ENCODE peak calls at places on chromosomes 3 and 15, in five cellular contexts. W is CD8-positive, alpha-beta T cell; C is pancreas; N is body of pancreas; G is endodermal cell. Z is an unnamed sample.

GRCh38 chr15:74768771-74769342 is 13.0 kb upstream of the CSK start:
- DNase-seq in W (peak), C (no peak), N (peak), G (peak), Z (peak)

GRCh38 chr3:129016366-129016724 is 15.2 kb downstream of the EFCC1 start:
- DNase-seq in W (peak), C (no peak), N (peak), G (no peak), Z (no peak)

GRCh38 chr3:187368251-187368733 is at the start of gene RTP4:
- DNase-seq in W (peak), C (no peak), N (peak), G (no peak), Z (no peak)

GRCh38 chr3:49719214-49719884 is at the start of gene AMIGO3:
- DNase-seq in W (peak), C (peak), N (peak), G (peak), Z (peak)

GRCh38 chr3:3110299-3110630 is at the start of gene IL5RA:
- DNase-seq in W (peak), C (no peak), N (no peak), G (peak), Z (no peak)

GRCh38 chr3:128095222-128095703 is 28.3 kb downstream of the RUVBL1 start:
- DNase-seq in W (peak), C (peak), N (peak), G (peak), Z (peak)

GRCh38 chr15:32952901-32953889 is 235.4 kb downstream of the GREM1 start:
- DNase-seq in W (peak), C (no peak), N (no peak), G (peak), Z (no peak)

GRCh38 chr3:34106879-34107278 is 308.4 kb downstream of the PDCD6IP start:
- DNase-seq in W (no peak), C (no peak), N (no peak), G (peak), Z (peak)

GRCh38 chr3:163043074-163043473 is 1546.5 kb downstream of the OTOL1 start:
- DNase-seq in W (no peak), C (no peak), N (no peak), G (no peak), Z (no peak)

GRCh38 chr15:74451322-74451721 is 9.6 kb downstream of the UBL7 start:
- DNase-seq in W (no peak), C (no peak), N (no peak), G (no peak), Z (no peak)

GRCh38 chr3:7934362-7934761 is 567.3 kb upstream of the LMCD1 start:
- DNase-seq in W (no peak), C (no peak), N (no peak), G (no peak), Z (no peak)

GRCh38 chr3:137330246-137330645 is 372.5 kb downstream of the IL20RB start:
- DNase-seq in W (no peak), C (no peak), N (no peak), G (no peak), Z (no peak)

GRCh38 chr3:133494469-133494868 is 79.0 kb upstream of the CDV3 start:
- DNase-seq in W (no peak), C (no peak), N (peak), G (peak), Z (peak)

GRCh38 chr3:101513419-101513986 is 491 bp upstream of the SENP7 start:
- DNase-seq in W (no peak), C (no peak), N (no peak), G (no peak), Z (no peak)

GRCh38 chr15:31325432-31325975 is 1.1 kb upstream of the KLF13 start:
- DNase-seq in W (peak), C (peak), N (peak), G (peak), Z (peak)

GRCh38 chr3:143402602-143403001 is 283.0 kb downstream of the CHST2 start:
- DNase-seq in W (no peak), C (no peak), N (no peak), G (no peak), Z (no peak)

GRCh38 chr3:125375950-125376679 is 990 bp upstream of the ZNF148 start:
- DNase-seq in W (no peak), C (no peak), N (no peak), G (no peak), Z (no peak)

GRCh38 chr3:132879651-132880050 is 157.4 kb upstream of the NPHP3 start:
- DNase-seq in W (no peak), C (no peak), N (no peak), G (no peak), Z (no peak)

GRCh38 chr3:169146112-169146665 is 517.3 kb downstream of the MECOM start:
- DNase-seq in W (no peak), C (peak), N (peak), G (peak), Z (peak)

GRCh38 chr3:50183755-50184154 is 7.7 kb upstream of the GNAT1 start:
- DNase-seq in W (no peak), C (no peak), N (no peak), G (no peak), Z (no peak)

GRCh38 chr3:156233875-156234274 is 113.5 kb downstream of the KCNAB1 start:
- DNase-seq in W (no peak), C (no peak), N (no peak), G (peak), Z (no peak)

GRCh38 chr3:153927107-153927506 is 194.1 kb upstream of the ARHGEF26 start:
- DNase-seq in W (no peak), C (no peak), N (no peak), G (no peak), Z (no peak)

GRCh38 chr3:161333696-161334095 is 37.6 kb downstream of the SPTSSB start:
- DNase-seq in W (no peak), C (no peak), N (no peak), G (no peak), Z (no peak)

GRCh38 chr3:16482770-16483531 is 30.5 kb downstream of the RFTN1 start:
- DNase-seq in W (peak), C (no peak), N (no peak), G (peak), Z (no peak)

GRCh38 chr3:182829761-182830405 is 36.6 kb downstream of the ATP11B start:
- DNase-seq in W (no peak), C (no peak), N (no peak), G (no peak), Z (no peak)

GRCh38 chr15:80660114-80660513 is 35.0 kb upstream of the ABHD17C start:
- DNase-seq in W (no peak), C (no peak), N (peak), G (peak), Z (peak)

GRCh38 chr3:88879905-88880304 is 227.5 kb upstream of the EPHA3 start:
- DNase-seq in W (no peak), C (no peak), N (no peak), G (no peak), Z (no peak)

GRCh38 chr15:43346305-43346704 is 15.9 kb upstream of the LCMT2 start:
- DNase-seq in W (no peak), C (no peak), N (no peak), G (no peak), Z (no peak)

GRCh38 chr3:99468918-99469317 is 169.5 kb upstream of the COL8A1 start:
- DNase-seq in W (no peak), C (no peak), N (no peak), G (no peak), Z (no peak)

GRCh38 chr15:89367485-89368451 is 33.1 kb upstream of the POLG start:
- DNase-seq in W (no peak), C (no peak), N (no peak), G (peak), Z (no peak)

GRCh38 chr3:69248394-69248793 is 126.0 kb upstream of the LMOD3 start:
- DNase-seq in W (no peak), C (no peak), N (no peak), G (no peak), Z (no peak)

GRCh38 chr15:25863968-25864580 is 947 bp upstream of the ATP10A start:
- DNase-seq in W (no peak), C (no peak), N (no peak), G (no peak), Z (no peak)

GRCh38 chr3:197482001-197482400 is 73.8 kb downstream of the BDH1 start:
- DNase-seq in W (no peak), C (no peak), N (no peak), G (no peak), Z (no peak)

GRCh38 chr3:99999541-99999940 is 114.8 kb downstream of the FILIP1L start:
- DNase-seq in W (no peak), C (no peak), N (no peak), G (no peak), Z (no peak)

GRCh38 chr3:176776622-176777021 is 420.7 kb downstream of the TBL1XR1 start:
- DNase-seq in W (no peak), C (no peak), N (no peak), G (no peak), Z (no peak)

GRCh38 chr3:111194048-111194447 is 122.4 kb downstream of the NECTIN3 start:
- DNase-seq in W (no peak), C (no peak), N (no peak), G (no peak), Z (no peak)

GRCh38 chr15:61521961-61522360 is 292.9 kb upstream of the RORA start:
- DNase-seq in W (no peak), C (no peak), N (no peak), G (no peak), Z (no peak)

GRCh38 chr15:61517335-61517734 is 288.2 kb upstream of the RORA start:
- DNase-seq in W (no peak), C (no peak), N (no peak), G (no peak), Z (no peak)

GRCh38 chr15:61517776-61518175 is 288.7 kb upstream of the RORA start:
- DNase-seq in W (no peak), C (no peak), N (no peak), G (no peak), Z (no peak)

GRCh38 chr15:61519296-61519695 is 290.2 kb upstream of the RORA start:
- DNase-seq in W (no peak), C (no peak), N (no peak), G (no peak), Z (no peak)

DNA sequence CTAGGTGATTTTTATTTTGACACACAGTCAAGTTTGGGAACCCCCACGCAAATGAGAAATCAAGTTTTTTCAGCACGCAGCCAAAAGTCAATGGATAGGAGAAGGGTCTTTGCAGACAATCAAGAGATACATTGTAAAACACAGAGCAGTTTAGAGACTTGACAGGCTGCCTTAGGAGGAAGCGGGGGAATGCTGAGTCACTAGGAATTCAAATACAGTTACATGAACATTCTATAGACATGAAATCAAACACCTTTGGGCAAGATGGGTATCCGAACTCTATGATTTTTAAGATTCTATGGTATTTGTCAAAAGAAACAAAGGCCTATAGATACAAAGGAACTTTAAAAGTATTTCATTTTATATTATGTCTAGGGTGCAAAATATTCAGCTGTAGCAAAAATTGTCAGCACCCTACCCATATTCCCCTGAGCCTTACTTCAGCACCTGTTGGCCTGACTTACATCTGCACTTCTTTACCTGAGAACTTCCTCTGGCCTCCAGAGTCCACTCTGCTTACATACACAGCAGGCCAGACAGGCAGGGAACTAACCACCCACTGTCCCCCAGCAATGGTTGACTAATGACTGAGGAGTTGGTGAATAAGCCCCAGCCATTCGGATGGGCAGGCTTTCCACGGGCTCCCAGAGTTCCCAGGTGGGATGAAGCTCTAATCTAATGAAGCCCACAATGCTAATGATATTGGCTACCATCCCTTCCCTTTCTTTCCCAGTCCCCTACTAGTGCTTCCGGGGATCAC is 289.3 kb upstream of the RORA start:
- DNase-seq in W (no peak), C (no peak), N (no peak), G (peak), Z (no peak)
- TF ChIP-seq CTCF in W (no peak), C (no peak), N (no peak), G (no peak), Z (no peak)

DNA sequence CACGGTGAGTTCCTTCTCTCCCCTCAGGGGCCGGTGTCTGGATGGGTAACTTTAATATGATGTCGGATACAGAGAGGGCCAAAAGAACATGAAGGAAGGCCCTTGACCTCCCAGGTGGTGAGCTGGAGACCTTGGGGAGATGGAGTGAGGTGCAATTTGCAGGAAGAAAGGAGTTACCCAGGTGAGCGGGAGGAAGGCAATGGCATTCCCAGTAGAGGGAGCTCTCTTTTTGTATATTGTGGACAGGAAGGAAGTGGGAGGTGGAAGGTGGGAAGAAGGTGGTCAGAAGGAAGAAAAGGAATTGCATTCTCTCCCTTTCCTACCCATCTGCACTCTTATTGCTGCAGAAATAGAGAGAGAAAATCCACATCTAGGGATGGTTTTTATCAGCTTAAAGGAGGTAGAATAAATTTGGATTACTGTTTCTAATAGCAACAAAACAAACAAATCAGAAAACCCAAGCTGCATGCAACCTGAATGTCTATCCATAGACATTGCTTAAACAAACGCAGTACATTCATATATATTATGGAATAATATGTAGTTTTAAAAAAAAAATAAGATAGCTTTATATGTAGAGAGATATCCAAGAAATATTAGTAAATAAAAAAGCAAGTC is 169.0 kb upstream of the TSC22D2 start:
- DNase-seq in W (no peak), C (no peak), N (peak), G (peak), Z (no peak)
- TF ChIP-seq CTCF in W (no peak), C (no peak), N (peak), G (peak), Z (no peak)

GRCh38 chr3:152902141-152902669 is 67.3 kb downstream of the P2RY1 start:
- DNase-seq in W (no peak), C (no peak), N (no peak), G (no peak), Z (no peak)
- TF ChIP-seq CTCF in W (no peak), C (no peak), N (no peak), G (no peak), Z (no peak)

DNA sequence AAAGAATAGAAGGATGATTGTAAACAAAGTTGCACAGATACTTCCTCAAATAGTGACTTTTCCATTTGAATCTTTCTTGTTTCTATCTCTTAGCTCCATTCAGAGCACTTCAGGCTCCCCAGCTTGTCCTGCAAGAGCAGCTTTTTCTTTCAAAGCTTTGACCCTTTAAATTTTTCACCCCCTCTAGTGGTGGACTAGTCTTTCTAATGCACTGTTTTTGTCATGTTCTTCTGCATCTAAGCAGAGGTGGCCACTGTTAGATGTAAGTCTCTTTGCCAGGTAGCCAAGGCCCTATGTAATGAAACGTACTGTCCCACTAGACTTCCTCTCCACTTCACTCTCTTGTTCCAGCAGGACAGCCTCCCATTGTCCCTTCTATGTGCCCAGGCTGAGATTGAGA is 74.0 kb upstream of the MANF start:
- DNase-seq in W (no peak), C (no peak), N (no peak), G (no peak), Z (no peak)
- TF ChIP-seq CTCF in W (peak), C (no peak), N (peak), G (peak), Z (peak)

DNA sequence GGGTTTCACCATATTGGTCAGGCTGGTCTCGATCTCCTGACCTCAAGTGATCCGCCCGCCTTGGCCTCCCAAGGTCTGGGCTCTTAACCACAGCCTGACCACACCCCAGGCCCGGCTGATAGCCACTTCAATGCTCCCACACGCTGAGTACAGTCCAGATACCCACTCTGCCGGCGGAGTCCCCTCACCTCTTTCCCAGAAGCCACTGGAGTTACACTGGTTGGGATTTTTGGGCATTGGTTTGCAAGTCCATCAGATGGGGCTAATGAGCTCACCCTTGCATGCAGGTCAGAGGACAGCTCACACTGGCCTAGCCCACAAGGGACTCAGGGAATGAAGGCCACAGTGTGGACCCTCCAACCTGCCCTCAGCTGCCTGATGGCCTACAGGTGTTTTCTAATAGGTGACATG is 60.1 kb downstream of the IQSEC1 start:
- DNase-seq in W (no peak), C (no peak), N (no peak), G (no peak), Z (no peak)
- TF ChIP-seq CTCF in W (no peak), C (no peak), N (no peak), G (peak), Z (no peak)

GRCh38 chr3:36827133-36827532 is 62.8 kb upstream of the DCLK3 start:
- DNase-seq in W (no peak), C (no peak), N (no peak), G (no peak), Z (no peak)
- TF ChIP-seq CTCF in W (no peak), C (no peak), N (no peak), G (no peak), Z (no peak)

GRCh38 chr3:32502089-32502943 is at the start of gene CMTM6:
- DNase-seq in W (peak), C (peak), N (peak), G (peak), Z (peak)
- TF ChIP-seq CTCF in W (no peak), C (no peak), N (no peak), G (no peak), Z (no peak)

GRCh38 chr3:167684389-167684993 is 30.7 kb upstream of the WDR49 start:
- DNase-seq in W (peak), C (no peak), N (peak), G (peak), Z (peak)
- TF ChIP-seq CTCF in W (peak), C (peak), N (peak), G (peak), Z (peak)

GRCh38 chr3:9818666-9819335 is 8.7 kb downstream of the TTLL3 start:
- DNase-seq in W (no peak), C (no peak), N (no peak), G (no peak), Z (no peak)

GRCh38 chr3:9817437-9817836 is 7.4 kb downstream of the TTLL3 start:
- DNase-seq in W (no peak), C (no peak), N (no peak), G (no peak), Z (no peak)

GRCh38 chr3:9825461-9826040 is 15.5 kb downstream of the TTLL3 start:
- DNase-seq in W (no peak), C (no peak), N (no peak), G (no peak), Z (no peak)

GRCh38 chr3:9820543-9820942 is 10.5 kb downstream of the TTLL3 start:
- DNase-seq in W (no peak), C (no peak), N (no peak), G (no peak), Z (no peak)

GRCh38 chr3:9820944-9821343 is 10.9 kb downstream of the TTLL3 start:
- DNase-seq in W (no peak), C (no peak), N (no peak), G (peak), Z (no peak)
- TF ChIP-seq CTCF in W (no peak), C (no peak), N (no peak), G (peak), Z (no peak)

Z was measured in endothelial cell.